ENCODE peak calls at places on chromosomes 5 and 9, in four cellular contexts. V, F, H and X are unnamed samples. For H4K20me1, the result is how much of the 10 kb centered on the place peaks cover.

GRCh38 chr5:116494784-116495480 is 79.7 kb downstream of the SEMA6A start:
- DNase-seq in V (no peak), F (peak), H (no peak), X (no peak)

GRCh38 chr5:145718956-145719355 is 116.2 kb downstream of the PRELID2 start:
- DNase-seq in V (peak), F (peak), H (no peak), X (peak)

GRCh38 chr9:137169764-137170460 is at the start of gene LRRC26:
- DNase-seq in V (no peak), F (no peak), H (no peak), X (no peak)

GRCh38 chr5:153562189-153562588 is 71.7 kb downstream of the GRIA1 start:
- DNase-seq in V (no peak), F (peak), H (no peak), X (peak)

GRCh38 chr9:76893395-76893932 is 12.4 kb downstream of the PRUNE2 start:
- DNase-seq in V (no peak), F (no peak), H (no peak), X (peak)

GRCh38 chr9:128203842-128204551 is 818 bp downstream of the DNM1 start:
- DNase-seq in V (no peak), F (peak), H (no peak), X (no peak)

GRCh38 chr5:68502531-68502930 is 287.0 kb downstream of the PIK3R1 start:
- DNase-seq in V (no peak), F (no peak), H (no peak), X (no peak)

GRCh38 chr5:172593306-172593705 is 47.8 kb upstream of the NEURL1B start:
- DNase-seq in V (no peak), F (no peak), H (no peak), X (no peak)

GRCh38 chr5:140595538-140595937 is 30.9 kb downstream of the SLC35A4 start:
- DNase-seq in V (no peak), F (peak), H (no peak), X (no peak)

GRCh38 chr5:180589771-180590542 is 1.3 kb downstream of the SCGB3A1 start:
- DNase-seq in V (no peak), F (no peak), H (peak), X (no peak)

GRCh38 chr5:180592176-180592575 is 877 bp upstream of the SCGB3A1 start:
- DNase-seq in V (no peak), F (no peak), H (no peak), X (no peak)

GRCh38 chr5:180593446-180594206 is 2.3 kb upstream of the SCGB3A1 start:
- DNase-seq in V (no peak), F (no peak), H (no peak), X (no peak)

GRCh38 chr5:180591249-180591887 is at the start of gene SCGB3A1:
- DNase-seq in V (no peak), F (no peak), H (no peak), X (no peak)

GRCh38 chr5:180590543-180591248 is 603 bp downstream of the SCGB3A1 start:
- DNase-seq in V (no peak), F (no peak), H (no peak), X (no peak)
- TF ChIP-seq EZH2 in V (no peak), F (no peak), H (no peak), X (no peak)

GRCh38 chr9:72204062-72204461 is 54.8 kb downstream of the GDA start:
- DNase-seq in V (no peak), F (no peak), H (no peak), X (no peak)
- H3K4me3 ChIP-seq in V (no peak), F (no peak), H (no peak), X (no peak)

DNA sequence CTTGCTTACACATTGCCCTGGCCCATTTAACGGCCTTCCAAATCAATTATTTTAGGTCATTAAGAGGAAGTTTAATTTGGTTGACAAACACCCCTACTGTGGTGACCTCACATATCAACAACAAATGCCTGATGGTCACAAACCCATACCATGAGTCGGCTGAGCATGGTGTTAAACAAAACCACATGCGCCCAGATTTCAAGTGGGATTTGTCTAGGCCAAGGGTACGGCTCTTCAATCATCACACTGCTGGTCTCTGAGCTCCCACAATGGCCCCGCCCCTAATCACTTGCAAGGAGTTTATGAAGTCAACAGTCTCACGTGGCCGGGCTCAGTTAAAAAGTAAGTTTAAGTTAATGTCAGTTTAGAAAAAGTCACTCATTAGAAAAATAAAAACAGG is 243.8 kb downstream of the CRB2 start:
- DNase-seq in V (no peak), F (no peak), H (no peak), X (no peak)
- H4K20me1 ChIP-seq in V (under half), F (under half), H (under half), X (under half)

GRCh38 chr9:2241875-2242741 is 227.0 kb downstream of the SMARCA2 start:
- DNase-seq in V (peak), F (peak), H (peak), X (peak)
- TF ChIP-seq EZH2 in V (no peak), F (no peak), H (no peak), X (no peak)

GRCh38 chr5:120465281-120465961 is 1.3 kb downstream of the PRR16 start:
- DNase-seq in V (no peak), F (peak), H (no peak), X (peak)

GRCh38 chr5:120464627-120465280 is 654 bp downstream of the PRR16 start:
- DNase-seq in V (no peak), F (peak), H (no peak), X (peak)

GRCh38 chr5:120463026-120463770 is 902 bp upstream of the PRR16 start:
- DNase-seq in V (no peak), F (no peak), H (no peak), X (no peak)

GRCh38 chr5:120466337-120467006 is 2.4 kb downstream of the PRR16 start:
- DNase-seq in V (no peak), F (no peak), H (no peak), X (peak)

DNA sequence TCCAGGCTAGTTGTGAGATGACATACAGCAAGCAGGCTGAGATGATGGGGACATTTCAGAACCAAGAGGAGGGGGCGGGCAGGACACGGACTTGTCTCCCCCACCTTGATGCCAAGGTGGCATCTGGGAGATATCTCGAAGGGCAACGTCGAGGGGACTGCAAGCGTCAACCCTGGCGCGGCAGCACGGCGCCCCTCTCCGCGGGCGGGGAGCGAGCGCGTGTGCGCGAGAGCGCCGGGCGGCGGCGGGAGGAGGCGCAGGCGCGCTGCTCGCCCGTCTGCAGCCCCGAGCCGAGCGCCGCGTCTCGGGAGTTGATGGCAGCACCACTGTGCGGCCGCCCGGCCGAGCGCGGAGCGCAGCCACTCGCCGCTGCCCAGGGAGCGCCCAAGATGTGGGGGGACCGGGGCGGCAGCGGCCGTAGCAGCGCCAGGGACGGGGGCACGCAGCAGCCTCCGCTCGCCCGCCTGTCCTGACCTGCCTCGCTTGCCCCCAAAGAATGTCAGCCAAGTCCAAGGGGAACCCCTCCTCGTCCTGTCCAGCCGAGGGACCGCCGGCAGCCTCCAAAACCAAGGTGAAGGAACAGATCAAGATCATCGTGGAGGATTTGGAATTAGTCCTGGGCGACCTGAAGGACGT is at the start of gene PRR16:
- DNase-seq in V (no peak), F (peak), H (peak), X (peak)
- H3K4me3 ChIP-seq in V (peak), F (peak), H (peak), X (peak)

DNA sequence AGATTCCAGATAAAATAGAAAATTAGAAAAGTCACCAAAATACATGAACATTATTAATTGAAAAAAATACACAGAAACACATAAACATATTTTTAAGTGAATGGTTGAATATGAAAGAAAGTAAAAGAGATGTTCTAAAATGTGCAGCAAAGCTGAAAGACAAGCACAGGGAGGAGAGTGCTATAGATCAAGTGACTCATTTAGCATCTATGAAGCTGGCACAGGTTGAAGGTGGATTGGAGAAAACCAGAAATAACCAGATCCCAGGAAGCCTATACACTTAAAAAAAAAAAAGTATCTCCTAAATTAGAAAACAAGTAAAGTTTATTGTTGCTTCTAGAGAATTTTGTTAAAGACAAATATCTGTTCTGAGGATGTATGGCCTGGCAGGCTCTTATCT is 338.9 kb downstream of the CDH12 start:
- DNase-seq in V (no peak), F (no peak), H (no peak), X (no peak)
- H4K20me1 ChIP-seq in V (under half), F (under half), H (under half), X (under half)

DNA sequence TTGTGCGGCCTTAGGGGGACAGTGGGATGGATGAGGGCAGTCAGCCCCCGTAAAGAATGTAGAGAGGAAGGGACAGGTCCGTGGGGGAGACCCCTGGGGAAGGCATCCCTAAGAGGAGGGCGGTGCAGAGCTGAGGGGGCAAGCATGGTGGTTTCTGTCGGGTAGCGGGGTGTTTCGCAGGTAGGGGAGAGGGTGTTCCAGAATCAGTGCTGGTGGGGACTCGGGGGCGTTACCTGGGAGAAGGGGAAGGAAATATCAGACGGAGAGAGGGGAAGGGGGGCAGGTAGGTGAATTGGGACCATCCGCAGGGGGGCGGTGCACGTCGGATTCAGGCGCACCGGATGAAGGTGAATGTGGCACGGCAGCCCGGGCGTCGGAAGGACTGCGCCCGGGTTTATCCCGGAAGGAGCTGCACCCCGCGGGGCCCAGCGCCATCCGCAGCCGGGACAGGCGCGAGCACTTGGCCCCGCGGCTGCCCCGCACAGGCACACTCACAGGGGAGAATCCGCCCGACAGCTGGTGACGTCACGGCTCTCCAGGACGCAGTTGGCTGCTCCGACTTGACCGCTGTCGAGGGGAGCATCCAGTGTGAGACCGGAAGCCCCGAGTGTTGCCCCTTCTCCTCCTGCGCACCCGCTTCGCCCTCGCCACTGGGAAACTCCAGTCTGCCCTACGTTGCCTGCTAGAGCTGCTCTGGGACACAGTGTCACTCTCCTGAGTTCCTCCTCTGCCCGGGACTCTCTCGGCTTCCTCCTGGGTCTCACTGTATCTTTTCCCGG is 1.3 kb downstream of the CD72 start:
- DNase-seq in V (no peak), F (no peak), H (peak), X (peak)
- TF ChIP-seq EZH2 in V (no peak), F (no peak), H (no peak), X (peak)

DNA sequence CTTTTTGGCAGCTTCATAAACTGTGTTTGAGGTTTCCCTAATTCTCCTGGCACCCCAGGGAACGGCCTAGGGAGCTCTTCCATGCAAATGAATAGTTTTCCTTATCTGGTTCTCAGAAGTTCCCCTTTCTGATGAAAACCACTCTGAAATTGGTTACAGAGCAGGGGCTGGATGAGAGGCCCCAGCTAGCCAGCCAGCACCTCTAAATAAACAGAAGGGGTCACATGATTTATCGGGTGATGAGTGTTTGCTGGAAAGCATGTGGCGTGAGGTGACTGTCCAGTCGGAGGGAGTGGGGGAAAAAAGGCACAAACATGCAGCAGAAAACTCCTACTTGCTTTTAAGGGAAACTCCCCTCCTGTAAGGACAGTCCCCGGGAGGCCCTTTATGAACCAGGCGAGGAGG is 261.2 kb upstream of the ANKRD55 start:
- DNase-seq in V (no peak), F (no peak), H (no peak), X (no peak)
- H3K4me3 ChIP-seq in V (no peak), F (no peak), H (no peak), X (no peak)

GRCh38 chr5:179768326-179769085 is 25.3 kb upstream of the LTC4S start:
- DNase-seq in V (no peak), F (no peak), H (no peak), X (no peak)

GRCh38 chr5:179765400-179765799 is 28.4 kb upstream of the LTC4S start:
- DNase-seq in V (no peak), F (peak), H (no peak), X (peak)

GRCh38 chr5:179766021-179766725 is 27.6 kb upstream of the LTC4S start:
- DNase-seq in V (no peak), F (no peak), H (no peak), X (peak)

GRCh38 chr5:179769276-179769675 is 24.5 kb upstream of the LTC4S start:
- DNase-seq in V (no peak), F (no peak), H (no peak), X (no peak)

DNA sequence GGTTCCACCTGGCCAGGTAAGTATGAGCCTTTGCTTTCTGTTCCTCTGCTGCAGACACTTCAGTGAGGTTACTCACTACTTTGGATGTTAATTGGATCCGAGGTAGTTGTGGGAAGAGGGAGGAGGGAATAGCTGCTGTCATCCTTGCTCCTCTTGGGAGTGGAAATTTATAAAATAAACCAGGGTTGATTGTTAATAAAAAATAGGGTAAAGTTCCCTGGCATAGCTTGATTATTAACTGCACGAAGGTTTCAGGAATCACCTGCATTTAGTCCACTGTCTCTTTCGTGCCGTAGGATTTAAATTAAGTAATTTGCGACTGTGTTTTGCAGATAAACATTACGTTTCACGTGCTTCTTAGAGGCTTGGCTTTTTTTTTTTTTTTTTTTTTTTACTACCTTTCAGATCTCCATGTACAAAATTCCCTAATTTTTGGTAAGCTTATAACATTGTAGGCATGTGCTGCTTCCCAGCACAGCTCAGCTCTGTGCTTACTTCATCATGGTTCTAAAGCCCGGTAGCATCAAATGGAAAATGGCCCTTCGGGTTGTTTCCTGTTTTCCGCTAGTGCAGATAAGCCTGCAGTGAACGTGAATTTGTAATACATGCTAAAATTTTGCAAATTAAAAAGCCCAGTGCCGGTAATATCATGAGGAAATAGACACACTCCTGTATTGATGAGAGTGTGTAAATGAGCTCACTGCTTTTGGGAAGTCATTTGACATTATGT is 26.9 kb upstream of the LTC4S start:
- DNase-seq in V (no peak), F (no peak), H (no peak), X (no peak)
- H4K20me1 ChIP-seq in V (under half), F (under half), H (under half), X (under half)